ENCODE peak calls at places on chromosome 2, in five cellular contexts. M is fibroblast of pulmonary artery; L is CD4-positive, alpha-beta memory T cell; G is left ventricle myocardium inferior; V is ACHN. Q is an unnamed sample.

GRCh38 chr2:219542931-219543595 is 546 bp downstream of the CHPF start:
- DNase-seq in M (peak; percentile 37), L (no peak), G (peak; percentile 33), V (peak; percentile 63), Q (no peak)

GRCh38 chr2:233130481-233130970 is 70.4 kb downstream of the INPP5D start:
- DNase-seq in M (no peak), L (no peak), G (no peak), V (no peak), Q (no peak)

GRCh38 chr2:45904267-45904921 is 252.9 kb downstream of the PRKCE start:
- DNase-seq in M (no peak), L (no peak), G (no peak), V (no peak), Q (no peak)

GRCh38 chr2:42878581-42878980 is 86.2 kb upstream of the HAAO start:
- DNase-seq in M (no peak), L (no peak), G (no peak), V (no peak), Q (no peak)

GRCh38 chr2:95297088-95297487 is at the start of gene KCNIP3:
- DNase-seq in M (no peak), L (no peak), G (no peak), V (no peak), Q (no peak)

GRCh38 chr2:63066838-63067237 is 16.2 kb downstream of the OTX1 start:
- DNase-seq in M (no peak), L (no peak), G (no peak), V (no peak), Q (no peak)

GRCh38 chr2:118268268-118268667 is 180.0 kb downstream of the INSIG2 start:
- DNase-seq in M (no peak), L (no peak), G (no peak), V (no peak), Q (no peak)

GRCh38 chr2:168157926-168158325 is 89.5 kb downstream of the STK39 start:
- DNase-seq in M (peak; percentile 48), L (no peak), G (no peak), V (no peak), Q (no peak)

GRCh38 chr2:183123959-183124221 is 353 bp upstream of the NUP35 start:
- DNase-seq in M (no peak), L (no peak), G (no peak), V (no peak), Q (no peak)

GRCh38 chr2:212107014-212107413 is 431.6 kb downstream of the ERBB4 start:
- DNase-seq in M (no peak), L (no peak), G (no peak), V (no peak), Q (no peak)

GRCh38 chr2:208464205-208464604 is 57.6 kb downstream of the PTH2R start:
- DNase-seq in M (no peak), L (no peak), G (no peak), V (no peak), Q (no peak)

GRCh38 chr2:54404270-54404669 is 51.9 kb upstream of the SPTBN1 start:
- DNase-seq in M (peak; percentile 75), L (no peak), G (no peak), V (no peak), Q (no peak)

GRCh38 chr2:174615951-174616436 is 18.4 kb upstream of the WIPF1 start:
- DNase-seq in M (peak; percentile 82), L (no peak), G (peak; percentile 33), V (no peak), Q (no peak)

GRCh38 chr2:45567974-45568789 is 42.9 kb downstream of the SRBD1 start:
- DNase-seq in M (peak; percentile 59), L (peak; percentile 77), G (no peak), V (no peak), Q (no peak)

GRCh38 chr2:239149501-239149900 is 251.3 kb downstream of the HDAC4 start:
- DNase-seq in M (no peak), L (no peak), G (peak; percentile 1), V (no peak), Q (no peak)

GRCh38 chr2:9030882-9031645 is 27.6 kb upstream of the MBOAT2 start:
- DNase-seq in M (peak; percentile 77), L (no peak), G (no peak), V (no peak), Q (no peak)

GRCh38 chr2:127165539-127165935 is 54.6 kb downstream of the CYP27C1 start:
- DNase-seq in M (no peak), L (no peak), G (no peak), V (no peak), Q (no peak)

GRCh38 chr2:64859208-64860161 is 129.7 kb upstream of the SLC1A4 start:
- DNase-seq in M (peak; percentile 91), L (no peak), G (peak; percentile 91), V (peak; percentile 95), Q (no peak)

GRCh38 chr2:120856421-120856862 is 120.8 kb downstream of the GLI2 start:
- DNase-seq in M (peak; percentile 51), L (no peak), G (no peak), V (peak; percentile 42), Q (no peak)

GRCh38 chr2:209876211-209876610 is 104.6 kb downstream of the UNC80 start:
- DNase-seq in M (no peak), L (no peak), G (no peak), V (no peak), Q (no peak)

GRCh38 chr2:201968045-201968444 is 65.6 kb upstream of the FZD7 start:
- DNase-seq in M (no peak), L (no peak), G (no peak), V (no peak), Q (no peak)

GRCh38 chr2:208594642-208595385 is 188.2 kb downstream of the PTH2R start:
- DNase-seq in M (no peak), L (no peak), G (no peak), V (no peak), Q (no peak)

GRCh38 chr2:45992021-45992745 is 305.0 kb upstream of the EPAS1 start:
- DNase-seq in M (peak; percentile 73), L (no peak), G (no peak), V (no peak), Q (no peak)